ENCODE peak calls at places on chromosomes 1 and 21, in nine cellular contexts. One of them, this sample, is unnamed.

GRCh38 chr1:211183924-211184323 is 50.0 kb upstream of the KCNH1 start:
- DNase-seq in heart left ventricle: no peak
- DNase-seq in IMR-90: no peak
- DNase-seq in A549: no peak
- DNase-seq in left ventricle myocardium inferior: no peak
- DNase-seq in lower lobe of right lung: no peak
- DNase-seq in esophagus squamous epithelium: no peak
- DNase-seq in coronary artery: no peak
- DNase-seq in astrocyte: no peak
- DNase-seq in this sample: no peak

GRCh38 chr1:212260557-212261342 is 24.5 kb upstream of the PPP2R5A start:
- DNase-seq in heart left ventricle: no peak
- DNase-seq in IMR-90: peak; percentile 35
- DNase-seq in A549: no peak
- DNase-seq in left ventricle myocardium inferior: no peak
- DNase-seq in lower lobe of right lung: no peak
- DNase-seq in esophagus squamous epithelium: no peak
- DNase-seq in coronary artery: no peak
- DNase-seq in astrocyte: peak; percentile 72
- DNase-seq in this sample: no peak

GRCh38 chr21:33543505-33544129 is 779 bp downstream of the SON start:
- DNase-seq in heart left ventricle: peak; percentile 81
- DNase-seq in IMR-90: no peak
- DNase-seq in A549: no peak
- DNase-seq in left ventricle myocardium inferior: peak; percentile 71
- DNase-seq in lower lobe of right lung: peak; percentile 84
- DNase-seq in esophagus squamous epithelium: no peak
- DNase-seq in coronary artery: no peak
- DNase-seq in astrocyte: no peak
- DNase-seq in this sample: peak; percentile 91

GRCh38 chr1:222104661-222105392 is 362.9 kb upstream of the DUSP10 start:
- DNase-seq in heart left ventricle: no peak
- DNase-seq in IMR-90: peak; percentile 34
- DNase-seq in A549: no peak
- DNase-seq in left ventricle myocardium inferior: no peak
- DNase-seq in lower lobe of right lung: no peak
- DNase-seq in esophagus squamous epithelium: no peak
- DNase-seq in coronary artery: no peak
- DNase-seq in astrocyte: no peak
- DNase-seq in this sample: no peak

GRCh38 chr1:154996966-154997701 is 3.7 kb downstream of the LENEP start:
- DNase-seq in heart left ventricle: no peak
- DNase-seq in IMR-90: no peak
- DNase-seq in A549: no peak
- DNase-seq in left ventricle myocardium inferior: no peak
- DNase-seq in lower lobe of right lung: no peak
- DNase-seq in esophagus squamous epithelium: no peak
- DNase-seq in coronary artery: no peak
- DNase-seq in astrocyte: no peak
- DNase-seq in this sample: peak; percentile 55

GRCh38 chr1:74681449-74681848 is 7.9 kb upstream of the ERICH3 start:
- DNase-seq in heart left ventricle: no peak
- DNase-seq in IMR-90: no peak
- DNase-seq in A549: no peak
- DNase-seq in left ventricle myocardium inferior: no peak
- DNase-seq in lower lobe of right lung: no peak
- DNase-seq in esophagus squamous epithelium: no peak
- DNase-seq in coronary artery: no peak
- DNase-seq in astrocyte: no peak
- DNase-seq in this sample: no peak

GRCh38 chr1:23194119-23194984 is 22.9 kb downstream of the HTR1D start:
- DNase-seq in heart left ventricle: no peak
- DNase-seq in IMR-90: peak; percentile 95
- DNase-seq in A549: peak; percentile 75
- DNase-seq in left ventricle myocardium inferior: no peak
- DNase-seq in lower lobe of right lung: no peak
- DNase-seq in esophagus squamous epithelium: no peak
- DNase-seq in coronary artery: no peak
- DNase-seq in astrocyte: peak; percentile 98
- DNase-seq in this sample: no peak

GRCh38 chr1:109652446-109652845 is 3.5 kb upstream of the GSTM4 start:
- DNase-seq in heart left ventricle: no peak
- DNase-seq in IMR-90: no peak
- DNase-seq in A549: no peak
- DNase-seq in left ventricle myocardium inferior: no peak
- DNase-seq in lower lobe of right lung: no peak
- DNase-seq in esophagus squamous epithelium: no peak
- DNase-seq in coronary artery: no peak
- DNase-seq in astrocyte: no peak
- DNase-seq in this sample: no peak

GRCh38 chr1:47866631-47867446 is 130.3 kb downstream of the TRABD2B start:
- DNase-seq in heart left ventricle: no peak
- DNase-seq in IMR-90: no peak
- DNase-seq in A549: no peak
- DNase-seq in left ventricle myocardium inferior: no peak
- DNase-seq in lower lobe of right lung: no peak
- DNase-seq in esophagus squamous epithelium: no peak
- DNase-seq in coronary artery: no peak
- DNase-seq in astrocyte: no peak
- DNase-seq in this sample: no peak

GRCh38 chr1:19484793-19485361 is 462 bp downstream of the CAPZB start:
- DNase-seq in heart left ventricle: no peak
- DNase-seq in IMR-90: no peak
- DNase-seq in A549: peak; percentile 23
- DNase-seq in left ventricle myocardium inferior: no peak
- DNase-seq in lower lobe of right lung: peak; percentile 53
- DNase-seq in esophagus squamous epithelium: no peak
- DNase-seq in coronary artery: peak; percentile 85
- DNase-seq in astrocyte: no peak
- DNase-seq in this sample: no peak

GRCh38 chr1:10908266-10908665 is 104.2 kb upstream of the TARDBP start:
- DNase-seq in heart left ventricle: peak; percentile 13
- DNase-seq in IMR-90: no peak
- DNase-seq in A549: no peak
- DNase-seq in left ventricle myocardium inferior: no peak
- DNase-seq in lower lobe of right lung: no peak
- DNase-seq in esophagus squamous epithelium: no peak
- DNase-seq in coronary artery: no peak
- DNase-seq in astrocyte: no peak
- DNase-seq in this sample: peak; percentile 34

GRCh38 chr1:38891753-38892152 is 10.4 kb upstream of the GJA9 start:
- DNase-seq in heart left ventricle: no peak
- DNase-seq in IMR-90: peak; percentile 4
- DNase-seq in A549: peak; percentile 18
- DNase-seq in left ventricle myocardium inferior: no peak
- DNase-seq in lower lobe of right lung: no peak
- DNase-seq in esophagus squamous epithelium: no peak
- DNase-seq in coronary artery: no peak
- DNase-seq in astrocyte: peak; percentile 28
- DNase-seq in this sample: no peak

DNA sequence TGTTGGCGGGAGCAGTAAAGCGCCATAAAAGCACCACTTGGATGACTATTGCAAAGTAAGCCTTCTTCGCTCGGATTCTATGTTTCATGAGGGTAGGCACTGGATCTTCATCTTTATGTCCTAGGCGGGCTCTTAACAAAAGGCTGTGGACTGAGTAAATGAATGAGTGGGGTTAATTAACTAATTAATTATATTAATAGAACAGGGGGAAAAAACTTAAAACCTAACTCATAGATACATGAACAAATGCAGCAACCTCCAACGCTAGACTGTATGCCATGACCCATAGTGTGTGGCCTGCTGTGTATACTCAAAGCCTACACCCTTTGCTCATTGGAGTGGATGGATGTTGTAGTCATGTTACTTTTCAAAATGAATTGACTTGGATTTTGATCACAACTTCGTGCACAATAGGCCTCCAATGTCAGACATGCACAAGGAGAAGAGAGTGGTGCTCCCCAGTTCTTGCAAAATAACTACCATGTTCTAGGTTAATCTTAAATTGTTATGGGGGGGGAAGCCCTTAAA is 417 bp upstream of the GFI1 start:
- DNase-seq in heart left ventricle: no peak
- DNase-seq in IMR-90: no peak
- DNase-seq in A549: no peak
- DNase-seq in left ventricle myocardium inferior: no peak
- DNase-seq in lower lobe of right lung: no peak
- DNase-seq in esophagus squamous epithelium: no peak
- DNase-seq in coronary artery: no peak
- DNase-seq in astrocyte: no peak
- DNase-seq in this sample: no peak
- H3K4me3 ChIP-seq in heart left ventricle: no peak overlapping the region
- H3K4me3 ChIP-seq in IMR-90: no peak overlapping the region
- H3K4me3 ChIP-seq in A549: peak overlapping the region; percentile 66
- H3K4me3 ChIP-seq in left ventricle myocardium inferior: peak overlapping the region; percentile 69
- H3K4me3 ChIP-seq in lower lobe of right lung: peak overlapping the region; percentile 63
- H3K4me3 ChIP-seq in esophagus squamous epithelium: peak overlapping the region; percentile 57
- H3K4me3 ChIP-seq in coronary artery: peak overlapping the region; percentile 72
- H3K4me3 ChIP-seq in astrocyte: peak overlapping the region; percentile 52
- H3K4me3 ChIP-seq in this sample: peak overlapping the region; percentile 55

GRCh38 chr1:112316254-112316653 is 79.8 kb upstream of the CTTNBP2NL start:
- DNase-seq in heart left ventricle: no peak
- DNase-seq in IMR-90: no peak
- DNase-seq in A549: no peak
- DNase-seq in left ventricle myocardium inferior: no peak
- DNase-seq in lower lobe of right lung: no peak
- DNase-seq in esophagus squamous epithelium: no peak
- DNase-seq in coronary artery: no peak
- DNase-seq in astrocyte: no peak
- DNase-seq in this sample: no peak
- H3K27ac ChIP-seq in heart left ventricle: no peak overlapping the region
- H3K27ac ChIP-seq in IMR-90: no peak overlapping the region
- H3K27ac ChIP-seq in A549: no peak overlapping the region
- H3K27ac ChIP-seq in left ventricle myocardium inferior: no peak overlapping the region
- H3K27ac ChIP-seq in lower lobe of right lung: no peak overlapping the region
- H3K27ac ChIP-seq in esophagus squamous epithelium: no peak overlapping the region
- H3K27ac ChIP-seq in coronary artery: peak overlapping the region; percentile 57
- H3K27ac ChIP-seq in astrocyte: no peak overlapping the region
- H3K27ac ChIP-seq in this sample: no peak overlapping the region

DNA sequence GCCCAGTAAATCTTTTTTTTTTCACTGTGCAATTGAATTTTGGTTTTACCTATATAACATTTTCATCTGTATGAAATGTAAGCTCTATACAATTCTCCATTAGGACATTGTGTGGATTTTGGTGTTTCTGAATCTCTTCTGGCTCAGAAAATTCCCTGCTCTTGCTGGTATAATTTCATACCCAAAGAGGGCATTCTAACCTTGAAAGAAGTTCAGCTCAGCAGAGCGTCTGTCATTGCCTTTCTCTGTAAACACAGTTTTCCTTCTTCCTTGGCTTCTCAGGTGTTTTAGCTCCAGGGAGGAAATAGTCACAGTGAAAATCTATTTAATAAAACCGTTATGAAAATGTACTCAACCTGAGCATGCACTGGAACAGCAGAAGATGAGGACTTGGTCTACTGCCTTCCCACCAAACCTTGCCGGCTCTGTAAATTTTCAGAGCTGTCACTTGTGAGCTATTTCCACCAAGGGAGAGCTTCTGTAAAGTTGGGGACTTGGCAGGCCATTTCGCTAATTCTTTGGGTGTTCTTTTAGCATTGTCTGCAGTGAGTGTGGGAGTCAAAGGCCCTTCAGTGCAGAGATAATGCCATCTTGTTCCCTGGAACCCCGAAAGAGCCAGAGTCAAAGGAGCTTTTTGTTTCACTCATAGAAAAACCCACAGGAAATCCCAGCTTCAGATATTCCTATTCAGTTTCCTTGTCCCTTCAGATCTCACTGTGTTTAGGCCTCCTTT is 16.2 kb downstream of the DISC1 start:
- DNase-seq in heart left ventricle: no peak
- DNase-seq in IMR-90: no peak
- DNase-seq in A549: no peak
- DNase-seq in left ventricle myocardium inferior: no peak
- DNase-seq in lower lobe of right lung: no peak
- DNase-seq in esophagus squamous epithelium: no peak
- DNase-seq in coronary artery: no peak
- DNase-seq in astrocyte: no peak
- DNase-seq in this sample: no peak
- TF ChIP-seq CTCF in heart left ventricle: no peak
- TF ChIP-seq CTCF in IMR-90: no peak
- TF ChIP-seq CTCF in A549: no peak
- TF ChIP-seq CTCF in left ventricle myocardium inferior: no peak
- TF ChIP-seq CTCF in lower lobe of right lung: no peak
- TF ChIP-seq CTCF in esophagus squamous epithelium: no peak
- TF ChIP-seq CTCF in coronary artery: no peak
- TF ChIP-seq CTCF in astrocyte: no peak
- TF ChIP-seq CTCF in this sample: no peak

GRCh38 chr1:191520345-191520744 is 637.9 kb upstream of the RGS18 start:
- DNase-seq in heart left ventricle: no peak
- DNase-seq in IMR-90: no peak
- DNase-seq in A549: no peak
- DNase-seq in left ventricle myocardium inferior: no peak
- DNase-seq in lower lobe of right lung: no peak
- DNase-seq in esophagus squamous epithelium: no peak
- DNase-seq in coronary artery: no peak
- DNase-seq in astrocyte: no peak
- DNase-seq in this sample: no peak
- H3K4me3 ChIP-seq in heart left ventricle: no peak overlapping the region
- H3K4me3 ChIP-seq in IMR-90: no peak overlapping the region
- H3K4me3 ChIP-seq in A549: no peak overlapping the region
- H3K4me3 ChIP-seq in left ventricle myocardium inferior: no peak overlapping the region
- H3K4me3 ChIP-seq in lower lobe of right lung: no peak overlapping the region
- H3K4me3 ChIP-seq in esophagus squamous epithelium: no peak overlapping the region
- H3K4me3 ChIP-seq in coronary artery: no peak overlapping the region
- H3K4me3 ChIP-seq in astrocyte: no peak overlapping the region
- H3K4me3 ChIP-seq in this sample: no peak overlapping the region

DNA sequence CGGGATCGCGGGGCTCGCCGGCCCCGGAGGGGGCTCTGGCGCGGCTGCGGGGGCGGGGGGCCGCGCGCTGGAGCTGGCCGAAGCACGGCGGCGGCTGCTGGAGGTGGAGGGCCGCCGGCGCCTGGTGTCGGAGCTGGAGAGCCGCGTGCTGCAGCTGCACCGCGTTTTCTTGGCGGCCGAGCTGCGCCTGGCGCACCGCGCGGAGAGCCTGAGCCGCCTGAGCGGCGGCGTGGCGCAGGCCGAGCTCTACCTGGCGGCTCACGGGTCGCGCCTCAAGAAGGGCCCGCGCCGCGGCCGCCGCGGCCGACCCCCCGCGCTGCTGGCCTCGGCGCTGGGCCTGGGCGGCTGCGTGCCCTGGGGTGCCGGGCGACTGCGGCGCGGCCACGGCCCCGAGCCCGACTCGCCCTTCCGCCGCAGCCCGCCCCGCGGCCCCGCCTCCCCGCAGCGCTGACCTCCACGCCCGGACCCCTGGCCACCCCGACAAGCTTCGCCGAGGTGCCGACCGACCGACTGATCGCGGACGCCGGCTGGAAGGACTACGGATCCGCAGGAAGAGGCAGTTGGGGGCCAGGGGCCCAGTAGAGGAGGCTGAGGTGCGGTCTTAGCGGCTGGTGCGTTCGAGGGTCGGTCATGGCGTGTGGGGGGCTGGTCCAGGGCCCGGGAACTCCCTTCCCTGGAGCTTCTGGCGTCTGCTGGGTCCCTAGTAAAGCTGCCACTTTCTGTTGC is 691 bp downstream of the TRNP1 start:
- DNase-seq in heart left ventricle: peak; percentile 64
- DNase-seq in IMR-90: no peak
- DNase-seq in A549: no peak
- DNase-seq in left ventricle myocardium inferior: peak; percentile 27
- DNase-seq in lower lobe of right lung: peak; percentile 58
- DNase-seq in esophagus squamous epithelium: no peak
- DNase-seq in coronary artery: no peak
- DNase-seq in astrocyte: no peak
- DNase-seq in this sample: no peak
- H3K27ac ChIP-seq in heart left ventricle: peak overlapping the region; percentile 69
- H3K27ac ChIP-seq in IMR-90: peak overlapping the region; percentile 88
- H3K27ac ChIP-seq in A549: peak overlapping the region; percentile 100
- H3K27ac ChIP-seq in left ventricle myocardium inferior: peak overlapping the region; percentile 76
- H3K27ac ChIP-seq in lower lobe of right lung: peak overlapping the region; percentile 76
- H3K27ac ChIP-seq in esophagus squamous epithelium: peak overlapping the region; percentile 85
- H3K27ac ChIP-seq in coronary artery: peak overlapping the region; percentile 85
- H3K27ac ChIP-seq in astrocyte: no peak overlapping the region
- H3K27ac ChIP-seq in this sample: peak overlapping the region; percentile 51

This sample was measured in upper lobe of right lung.